ENCODE peak calls at places on chromosomes 12 and 14, in five cellular contexts. A, V, S, E and U are unnamed samples. For H3K27me3, the result is how much of the 10 kb centered on the place peaks cover.

GRCh38 chr12:5201554-5202243 is 158.0 kb downstream of the KCNA5 start:
- DNase-seq in E (no peak), A (no peak), V (no peak), S (no peak), U (no peak)

GRCh38 chr14:31950331-31950730 is 126.8 kb upstream of the ARHGAP5 start:
- DNase-seq in S (no peak), E (no peak), V (no peak), A (no peak), U (no peak)

GRCh38 chr14:54647378-54647777 is 80.5 kb downstream of the SAMD4A start:
- DNase-seq in S (no peak), A (no peak), E (no peak), V (no peak), U (no peak)

GRCh38 chr12:113145720-113146551 is 3.6 kb upstream of the CFAP73 start:
- DNase-seq in E (no peak), V (no peak), S (no peak), A (no peak), U (no peak)

GRCh38 chr14:51938137-51938536 is 51.2 kb upstream of the RTRAF start:
- DNase-seq in A (no peak), S (no peak), V (no peak), E (no peak), U (no peak)

GRCh38 chr12:46364777-46365580 is 7.6 kb downstream of the SLC38A2 start:
- DNase-seq in S (no peak), E (no peak), A (peak), V (no peak), U (no peak)

GRCh38 chr14:81737938-81738337 is 204.3 kb upstream of the SEL1L start:
- DNase-seq in A (no peak), V (no peak), S (no peak), E (no peak), U (no peak)

GRCh38 chr12:80053048-80053790 is 46.1 kb upstream of the OTOGL start:
- DNase-seq in S (peak), V (peak), E (peak), A (peak), U (no peak)

GRCh38 chr12:124694250-124694649 is 126.8 kb upstream of the NCOR2 start:
- DNase-seq in A (no peak), E (no peak), V (no peak), S (no peak), U (no peak)

GRCh38 chr12:9118161-9118560 is 2.4 kb upstream of the A2M start:
- DNase-seq in A (no peak), V (no peak), E (no peak), S (peak), U (no peak)

GRCh38 chr14:100304825-100305445 is 1.3 kb downstream of the SLC25A29 start:
- DNase-seq in A (peak), E (peak), S (no peak), V (no peak), U (no peak)

GRCh38 chr14:100302616-100303015 is 3.6 kb downstream of the SLC25A29 start:
- DNase-seq in E (no peak), A (no peak), S (no peak), V (no peak), U (no peak)

GRCh38 chr14:100305446-100306255 is 593 bp downstream of the SLC25A29 start:
- DNase-seq in A (no peak), V (peak), E (peak), S (no peak), U (no peak)

GRCh38 chr14:100303925-100304324 is 2.3 kb downstream of the SLC25A29 start:
- DNase-seq in E (no peak), A (no peak), S (no peak), V (no peak), U (no peak)

GRCh38 chr14:100303179-100303578 is 3.1 kb downstream of the SLC25A29 start:
- DNase-seq in A (no peak), E (no peak), S (no peak), V (no peak), U (no peak)
- TF ChIP-seq CTCF in A (peak), E (peak), S (no peak), V (peak), U (peak)

DNA sequence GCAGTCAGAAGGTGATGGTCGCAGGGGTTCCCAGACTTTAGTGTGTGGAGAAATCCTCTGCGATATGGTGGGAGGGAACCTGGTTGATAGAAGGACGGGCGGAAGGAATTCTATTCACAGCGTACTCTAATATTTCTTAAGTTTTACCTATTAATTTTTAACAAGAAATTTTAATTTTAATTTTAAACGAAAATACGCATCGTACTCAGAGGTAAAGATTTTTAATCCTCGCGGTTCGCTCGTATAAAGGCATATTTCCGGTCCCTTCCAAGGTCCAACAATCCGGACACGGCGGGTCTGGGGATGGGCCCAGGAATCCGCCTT is 338 bp upstream of the SLC48A1 start:
- DNase-seq in S (no peak), E (no peak), A (no peak), V (no peak), U (no peak)
- H3K4me3 ChIP-seq in S (peak), E (peak), A (no peak), V (peak), U (peak)

GRCh38 chr12:114692558-114693531 is 8.9 kb upstream of the TBX3 start:
- DNase-seq in S (no peak), A (no peak), V (peak), E (peak), U (no peak)

GRCh38 chr12:114693532-114693931 is 9.6 kb upstream of the TBX3 start:
- DNase-seq in E (no peak), S (no peak), V (no peak), A (no peak), U (no peak)

GRCh38 chr12:114695305-114695592 is 11.3 kb upstream of the TBX3 start:
- DNase-seq in V (no peak), E (no peak), A (no peak), S (no peak), U (no peak)

GRCh38 chr12:114696443-114697245 is 12.7 kb upstream of the TBX3 start:
- DNase-seq in A (no peak), V (no peak), E (no peak), S (no peak), U (no peak)

GRCh38 chr12:114694436-114695304 is 10.7 kb upstream of the TBX3 start:
- DNase-seq in V (no peak), S (no peak), A (no peak), E (no peak), U (no peak)
- H3K27me3 ChIP-seq in V (half or more), S (under half), A (under half), E (under half), U (half or more)

GRCh38 chr14:70193396-70193795 is 4.6 kb upstream of the SLC8A3 start:
- DNase-seq in E (no peak), S (no peak), A (no peak), V (no peak), U (no peak)
- TF ChIP-seq CTCF in E (no peak), S (no peak), A (no peak), V (no peak), U (no peak)

GRCh38 chr12:132100306-132101065 is 43.6 kb downstream of the DDX51 start:
- DNase-seq in S (no peak), E (no peak), A (no peak), V (no peak), U (no peak)

GRCh38 chr12:132105467-132105866 is 38.7 kb downstream of the DDX51 start:
- DNase-seq in A (no peak), S (no peak), E (no peak), V (no peak), U (no peak)

GRCh38 chr12:132102297-132102696 is 41.8 kb downstream of the DDX51 start:
- DNase-seq in E (no peak), A (no peak), V (no peak), S (no peak), U (no peak)

GRCh38 chr12:132106921-132107320 is 37.2 kb downstream of the DDX51 start:
- DNase-seq in E (no peak), A (no peak), S (no peak), V (no peak), U (no peak)

DNA sequence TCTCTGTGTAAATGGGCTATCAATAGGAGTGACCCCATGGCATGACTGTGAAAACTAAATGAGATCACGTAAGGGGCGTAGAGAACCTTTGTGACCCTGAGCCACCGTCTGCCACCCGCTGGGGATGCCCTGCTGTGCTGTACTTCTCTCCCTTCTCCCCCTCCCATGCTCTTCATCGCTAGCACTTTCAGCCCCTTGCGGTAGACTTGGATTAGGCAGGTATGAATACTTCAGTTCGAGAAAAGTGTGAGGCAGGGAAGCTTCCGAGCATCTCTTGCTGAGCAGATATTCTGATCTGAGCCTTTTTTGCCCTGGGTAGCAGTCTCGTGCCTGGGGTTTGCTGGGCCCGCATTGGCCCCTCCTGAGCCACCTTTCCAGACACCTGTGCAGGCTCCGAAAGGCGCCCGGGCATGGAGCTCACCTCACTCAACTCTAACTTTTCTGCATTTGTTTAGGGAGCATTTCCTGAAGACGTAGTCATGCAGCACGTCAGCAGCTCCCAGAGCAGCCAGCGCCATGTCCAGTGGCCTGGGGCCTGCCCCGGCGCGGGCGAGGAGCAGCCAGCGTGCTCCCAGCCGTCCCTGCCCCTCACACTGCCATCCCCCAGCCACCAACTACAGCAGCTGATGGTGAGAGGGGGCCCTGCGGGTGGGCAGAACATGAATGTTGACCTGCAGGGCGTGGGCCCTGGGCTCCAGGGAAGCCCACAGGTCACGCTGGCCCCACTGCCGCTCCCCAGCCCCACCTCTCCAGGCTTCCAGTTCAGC is 40.4 kb downstream of the DDX51 start:
- DNase-seq in E (no peak), S (no peak), A (no peak), V (no peak), U (no peak)
- H3K4me3 ChIP-seq in E (no peak), S (no peak), A (no peak), V (no peak), U (no peak)

GRCh38 chr12:51846911-51847829 is 1.3 kb downstream of the FIGNL2 start:
- DNase-seq in V (peak), S (peak), A (no peak), E (no peak), U (no peak)

GRCh38 chr12:51848843-51849735 is 571 bp upstream of the FIGNL2 start:
- DNase-seq in V (peak), A (no peak), S (no peak), E (no peak), U (no peak)

GRCh38 chr12:51846209-51846779 is 2.2 kb downstream of the FIGNL2 start:
- DNase-seq in S (no peak), V (no peak), A (no peak), E (no peak), U (no peak)

GRCh38 chr12:51850081-51850932 is 1.8 kb upstream of the FIGNL2 start:
- DNase-seq in E (no peak), V (no peak), S (no peak), A (no peak), U (no peak)

DNA sequence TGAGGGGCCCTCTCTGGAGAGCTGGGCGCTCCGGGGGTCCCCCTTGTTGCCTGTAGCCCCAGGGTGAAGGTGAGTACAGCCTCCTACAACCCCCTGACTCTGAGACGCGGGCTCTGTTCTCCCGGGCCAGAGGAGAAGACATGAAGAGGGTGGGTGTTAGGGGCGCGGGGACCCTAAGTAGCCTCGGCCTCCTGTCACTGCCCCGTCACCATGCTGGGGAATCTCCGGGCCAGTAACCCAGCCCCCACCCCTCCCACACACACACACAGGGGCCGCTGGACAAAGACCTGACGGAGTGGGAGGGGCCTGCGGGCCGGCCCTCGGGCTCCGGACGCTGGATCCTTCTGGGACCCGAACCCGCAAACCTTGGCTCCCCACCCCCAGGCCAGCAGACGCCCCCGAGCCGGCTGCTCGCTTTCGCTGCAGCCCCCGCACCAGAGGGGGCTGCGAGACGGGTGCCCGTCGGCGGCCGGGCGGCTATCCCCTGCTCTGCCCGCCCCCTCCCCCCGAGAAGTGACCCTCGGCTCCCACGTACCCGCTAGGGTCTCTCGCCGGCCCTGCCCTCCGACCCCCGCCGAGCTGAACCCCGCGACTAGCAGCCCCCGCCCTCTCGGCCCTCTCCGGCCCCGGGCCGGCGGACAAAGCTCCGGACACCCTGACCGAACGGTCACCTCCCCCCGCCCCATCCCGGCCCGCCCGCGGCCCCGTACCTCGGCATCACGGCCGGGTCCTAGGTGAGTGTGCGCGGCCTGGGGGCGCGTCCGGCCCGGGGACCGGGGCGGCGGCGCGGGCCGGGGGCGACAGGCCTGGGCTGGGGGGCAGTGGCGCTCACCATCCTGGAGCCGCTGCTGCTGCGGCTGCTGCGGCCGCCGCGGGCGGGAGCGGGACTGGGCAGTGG is at the start of gene FIGNL2:
- DNase-seq in E (no peak), S (no peak), A (no peak), V (peak), U (no peak)
- H3K27me3 ChIP-seq in E (under half), S (under half), A (under half), V (half or more), U (under half)

GRCh38 chr12:116430911-116431565 is 128.1 kb upstream of the MAP1LC3B2 start:
- DNase-seq in V (no peak), E (no peak), A (no peak), S (no peak), U (no peak)

GRCh38 chr12:116425256-116426193 is 133.7 kb upstream of the MAP1LC3B2 start:
- DNase-seq in E (no peak), A (no peak), S (no peak), V (no peak), U (no peak)

GRCh38 chr12:116427200-116427932 is 131.8 kb upstream of the MAP1LC3B2 start:
- DNase-seq in A (no peak), S (no peak), V (no peak), E (no peak), U (no peak)

GRCh38 chr12:116423053-116423452 is 136.1 kb upstream of the MAP1LC3B2 start:
- DNase-seq in A (no peak), V (no peak), E (peak), S (no peak), U (no peak)

DNA sequence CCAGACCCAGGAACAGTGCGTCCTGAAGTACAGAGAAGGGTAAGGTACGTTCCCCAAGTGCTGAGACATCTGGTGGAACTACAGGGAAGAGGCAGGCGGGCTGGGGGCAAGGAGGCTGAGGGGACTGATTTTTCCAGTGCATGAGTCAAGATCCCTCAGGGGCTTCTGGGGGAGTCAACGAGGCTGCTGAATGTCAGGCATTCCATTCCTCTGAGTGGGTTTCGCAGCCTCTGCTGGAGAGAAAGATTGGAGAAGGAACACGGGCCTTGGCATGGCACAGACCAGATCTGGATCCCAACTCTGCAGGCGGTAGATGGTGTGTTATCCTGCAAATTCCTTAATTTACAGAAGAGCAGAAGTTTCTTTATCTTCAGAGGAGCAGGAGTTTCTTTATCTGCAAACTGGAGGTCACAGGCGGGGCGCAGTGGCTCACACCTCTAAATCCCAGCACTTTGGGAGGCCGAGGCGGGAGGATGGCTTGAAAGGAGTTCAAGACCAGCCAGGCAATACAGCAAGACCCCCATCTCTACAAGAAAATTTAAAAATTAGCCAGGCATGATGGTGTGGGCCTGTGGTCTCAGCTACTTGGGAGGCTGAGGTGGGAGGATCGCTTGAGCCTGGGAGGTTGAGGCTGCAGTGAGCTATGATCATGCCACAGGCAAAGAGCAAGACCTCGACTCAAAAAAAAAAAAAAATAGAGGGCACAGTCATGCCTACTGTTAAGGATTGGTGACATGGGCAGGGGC is 132.6 kb upstream of the MAP1LC3B2 start:
- DNase-seq in A (peak), V (peak), S (peak), E (peak), U (peak)
- TF ChIP-seq CTCF in A (no peak), V (peak), S (peak), E (peak), U (peak)

GRCh38 chr14:90809530-90810312 is 6.5 kb downstream of the TTC7B start:
- DNase-seq in E (no peak), V (no peak), S (no peak), A (no peak), U (no peak)
- H3K4me3 ChIP-seq in E (no peak), V (no peak), S (no peak), A (no peak), U (no peak)

GRCh38 chr12:48973531-48973930 is 2.0 kb upstream of the WNT10B start:
- DNase-seq in E (no peak), A (no peak), S (no peak), V (peak), U (no peak)
- H3K27me3 ChIP-seq in E (under half), A (under half), S (under half), V (half or more), U (half or more)

GRCh38 chr14:24442240-24443052 is at the start of gene SDR39U1:
- DNase-seq in V (peak), E (peak), S (peak), A (peak), U (peak)
- TF ChIP-seq CTCF in V (no peak), E (peak), S (peak), A (no peak), U (no peak)